ENCODE peak calls at places on chromosome 4, in five cellular contexts. One of them, this sample, is unnamed.

GRCh38 chr4:55311792-55312490 is 34.1 kb upstream of the SRD5A3 start:
- DNase-seq in NCI-H1694 treated with DMSO at 0.1 percent for 48 hours: no peak
- DNase-seq in activated B cell treated with CpG ODN at 0.5 μM for 24 hours: no peak
- DNase-seq in kidney epithelial cell: no peak
- DNase-seq in spleen: no peak
- DNase-seq in this sample: no peak

GRCh38 chr4:3861720-3862639 is 95.8 kb downstream of the ADRA2C start:
- DNase-seq in NCI-H1694 treated with DMSO at 0.1 percent for 48 hours: no peak
- DNase-seq in activated B cell treated with CpG ODN at 0.5 μM for 24 hours: no peak
- DNase-seq in kidney epithelial cell: no peak
- DNase-seq in spleen: no peak
- DNase-seq in this sample: no peak

GRCh38 chr4:57265831-57266582 is 155.8 kb upstream of the IGFBP7 start:
- DNase-seq in NCI-H1694 treated with DMSO at 0.1 percent for 48 hours: no peak
- DNase-seq in activated B cell treated with CpG ODN at 0.5 μM for 24 hours: no peak
- DNase-seq in kidney epithelial cell: peak; percentile 21
- DNase-seq in spleen: no peak
- DNase-seq in this sample: no peak

GRCh38 chr4:158535130-158535614 is 13.5 kb downstream of the RXFP1 start:
- DNase-seq in NCI-H1694 treated with DMSO at 0.1 percent for 48 hours: no peak
- DNase-seq in activated B cell treated with CpG ODN at 0.5 μM for 24 hours: no peak
- DNase-seq in kidney epithelial cell: peak; percentile 56
- DNase-seq in spleen: no peak
- DNase-seq in this sample: no peak

GRCh38 chr4:151865327-151865726 is 104.5 kb upstream of the GATB start:
- DNase-seq in NCI-H1694 treated with DMSO at 0.1 percent for 48 hours: peak; percentile 82
- DNase-seq in activated B cell treated with CpG ODN at 0.5 μM for 24 hours: no peak
- DNase-seq in kidney epithelial cell: no peak
- DNase-seq in spleen: peak; percentile 82
- DNase-seq in this sample: no peak

GRCh38 chr4:3122081-3122563 is 47.6 kb downstream of the HTT start:
- DNase-seq in NCI-H1694 treated with DMSO at 0.1 percent for 48 hours: no peak
- DNase-seq in activated B cell treated with CpG ODN at 0.5 μM for 24 hours: no peak
- DNase-seq in kidney epithelial cell: no peak
- DNase-seq in spleen: no peak
- DNase-seq in this sample: no peak

GRCh38 chr4:175891863-175892262 is 79.8 kb upstream of the GPM6A start:
- DNase-seq in NCI-H1694 treated with DMSO at 0.1 percent for 48 hours: peak; percentile 5
- DNase-seq in activated B cell treated with CpG ODN at 0.5 μM for 24 hours: no peak
- DNase-seq in kidney epithelial cell: no peak
- DNase-seq in spleen: no peak
- DNase-seq in this sample: no peak

GRCh38 chr4:136680271-136680670 is 852.0 kb downstream of the PCDH18 start:
- DNase-seq in NCI-H1694 treated with DMSO at 0.1 percent for 48 hours: peak; percentile 21
- DNase-seq in activated B cell treated with CpG ODN at 0.5 μM for 24 hours: no peak
- DNase-seq in kidney epithelial cell: no peak
- DNase-seq in spleen: no peak
- DNase-seq in this sample: no peak

GRCh38 chr4:40736910-40737309 is 12.8 kb upstream of the NSUN7 start:
- DNase-seq in NCI-H1694 treated with DMSO at 0.1 percent for 48 hours: peak; percentile 33
- DNase-seq in activated B cell treated with CpG ODN at 0.5 μM for 24 hours: no peak
- DNase-seq in kidney epithelial cell: no peak
- DNase-seq in spleen: no peak
- DNase-seq in this sample: no peak

GRCh38 chr4:82905205-82905604 is 4.7 kb downstream of the THAP9 start:
- DNase-seq in NCI-H1694 treated with DMSO at 0.1 percent for 48 hours: no peak
- DNase-seq in activated B cell treated with CpG ODN at 0.5 μM for 24 hours: no peak
- DNase-seq in kidney epithelial cell: no peak
- DNase-seq in spleen: no peak
- DNase-seq in this sample: no peak

GRCh38 chr4:110164251-110164650 is 34.2 kb downstream of the ELOVL6 start:
- DNase-seq in NCI-H1694 treated with DMSO at 0.1 percent for 48 hours: no peak
- DNase-seq in activated B cell treated with CpG ODN at 0.5 μM for 24 hours: no peak
- DNase-seq in kidney epithelial cell: no peak
- DNase-seq in spleen: no peak
- DNase-seq in this sample: no peak

This sample was measured in type B pancreatic cell.